ENCODE peak calls at places on chromosomes 7 and 10, in eight cellular contexts. N, W, K, S, J, E, D and F are unnamed samples.
A peak's percentile ranks its signal among the peaks of the same experiment; 100 is the strongest.

GRCh38 chr7:131498237-131498885 is 58.1 kb downstream of the PODXL start:
- DNase-seq in J (no peak), N (no peak), E (no peak), K (no peak), W (no peak), S (no peak), D (no peak), F (no peak)

GRCh38 chr7:1706721-1707613 is 36.9 kb downstream of the ELFN1 start:
- DNase-seq in W (no peak), J (no peak), D (no peak), E (no peak), N (no peak), S (no peak), K (no peak), F (no peak)

GRCh38 chr10:42940487-42941157 is 136.2 kb upstream of the RET start:
- DNase-seq in N (no peak), W (no peak), K (no peak), D (no peak), J (no peak), E (no peak), S (no peak), F (no peak)

GRCh38 chr7:36473454-36474282 is 84.0 kb downstream of the ANLN start:
- DNase-seq in J (no peak), D (peak; percentile 11), K (no peak), N (no peak), W (no peak), E (peak; percentile 25), S (peak; percentile 10), F (no peak)

GRCh38 chr7:1022356-1022755 is 22.0 kb upstream of the GPR146 start:
- DNase-seq in N (no peak), D (no peak), S (no peak), E (no peak), K (no peak), J (no peak), W (no peak), F (no peak)

GRCh38 chr10:48525956-48526355 is 78.9 kb downstream of the ARHGAP22 start:
- DNase-seq in K (no peak), W (no peak), J (no peak), N (no peak), E (no peak), S (no peak), D (no peak), F (no peak)

GRCh38 chr10:94549221-94549620 is 3.6 kb downstream of the HELLS start:
- DNase-seq in E (no peak), D (no peak), N (no peak), W (no peak), S (no peak), K (no peak), J (no peak), F (no peak)

GRCh38 chr7:36045275-36045674 is 107.8 kb upstream of the EEPD1 start:
- DNase-seq in W (no peak), D (no peak), S (no peak), N (no peak), E (no peak), K (no peak), J (no peak), F (peak; percentile 35)

GRCh38 chr7:2405201-2405600 is 1.8 kb downstream of the CHST12 start:
- DNase-seq in S (no peak), E (no peak), K (no peak), J (no peak), W (no peak), D (no peak), N (no peak), F (no peak)

GRCh38 chr10:124308811-124309210 is 109.9 kb downstream of the OAT start:
- DNase-seq in K (no peak), E (no peak), J (no peak), W (no peak), S (no peak), N (no peak), D (no peak), F (no peak)

GRCh38 chr10:132765435-132765834 is 20.5 kb downstream of the NKX6-2 start:
- DNase-seq in D (no peak), J (no peak), K (no peak), N (no peak), S (no peak), W (no peak), E (no peak), F (no peak)

GRCh38 chr10:36110097-36110496 is 468.0 kb upstream of the FZD8 start:
- DNase-seq in E (no peak), W (no peak), D (no peak), K (no peak), N (no peak), S (no peak), J (no peak), F (no peak)

GRCh38 chr10:17059197-17059688 is 70.4 kb downstream of the CUBN start:
- DNase-seq in K (no peak), D (no peak), E (no peak), S (no peak), J (no peak), W (peak; percentile 65), N (no peak), F (no peak)

GRCh38 chr7:27213150-27213903 is 13.4 kb upstream of the HOXA13 start:
- DNase-seq in W (no peak), N (no peak), D (no peak), K (no peak), S (no peak), E (no peak), J (no peak), F (no peak)

GRCh38 chr7:16028103-16028502 is 341.6 kb upstream of the MEOX2 start:
- DNase-seq in D (no peak), S (no peak), J (no peak), E (no peak), W (no peak), N (peak; percentile 16), K (no peak), F (peak; percentile 55)